ENCODE peak calls at places on chromosome 22, in ten cellular contexts. K is PC-9; S is H9; T is Karpas-422; H is caudate nucleus; A is aorta; R is CD4-positive, alpha-beta T cell; Y is thoracic aorta; I is osteoblast; X is body of pancreas. O is an unnamed sample.

GRCh38 chr22:33521879-33522665 is 398.2 kb downstream of the LARGE1 start:
- DNase-seq in I (no peak), K (no peak), A (no peak), R (no peak), Y (no peak), H (no peak), S (no peak), T (no peak), X (peak), O (no peak)

GRCh38 chr22:45216133-45217003 is 24.3 kb downstream of the KIAA0930 start:
- DNase-seq in S (peak), I (peak), K (no peak), Y (no peak), T (no peak), X (peak), R (no peak), A (peak), H (no peak), O (no peak)

GRCh38 chr22:27637604-27638003 is 164.0 kb downstream of the MN1 start:
- DNase-seq in A (peak), X (no peak), I (peak), Y (no peak), K (no peak), R (no peak), S (no peak), H (no peak), T (no peak), O (no peak)

GRCh38 chr22:20549232-20549841 is 41.9 kb downstream of the MED15 start:
- DNase-seq in X (no peak), H (no peak), S (no peak), R (peak), T (no peak), Y (no peak), A (peak), K (no peak), I (no peak), O (no peak)

GRCh38 chr22:44360686-44361381 is 48.1 kb upstream of the SHISAL1 start:
- DNase-seq in T (no peak), A (peak), S (no peak), K (peak), H (no peak), Y (peak), R (no peak), I (peak), X (no peak), O (no peak)

GRCh38 chr22:35546886-35547285 is 6.3 kb downstream of the RASD2 start:
- DNase-seq in A (no peak), S (no peak), R (no peak), Y (no peak), I (no peak), H (no peak), X (no peak), T (no peak), K (no peak), O (no peak)

GRCh38 chr22:21028277-21029251 is 3.8 kb downstream of the SLC7A4 start:
- DNase-seq in S (peak), R (no peak), I (peak), T (no peak), H (no peak), A (no peak), X (no peak), K (no peak), Y (no peak), O (no peak)

GRCh38 chr22:49629586-49630447 is 197.9 kb downstream of the BRD1 start:
- DNase-seq in S (no peak), T (no peak), H (no peak), K (no peak), I (peak), X (no peak), A (peak), Y (no peak), R (no peak), O (no peak)

GRCh38 chr22:42072606-42073330 is 1.3 kb upstream of the PHETA2 start:
- DNase-seq in T (no peak), K (no peak), I (peak), A (no peak), X (no peak), S (no peak), H (no peak), Y (no peak), R (no peak), O (no peak)

GRCh38 chr22:42075277-42075676 is 1.2 kb downstream of the PHETA2 start:
- DNase-seq in K (no peak), Y (no peak), T (no peak), I (peak), R (no peak), X (no peak), A (no peak), S (no peak), H (no peak), O (no peak)

GRCh38 chr22:42073568-42074152 is 388 bp upstream of the PHETA2 start:
- DNase-seq in H (no peak), K (no peak), A (no peak), Y (no peak), R (no peak), S (no peak), T (no peak), X (no peak), I (peak), O (no peak)

GRCh38 chr22:42074153-42074750 is at the start of gene PHETA2:
- DNase-seq in I (peak), R (no peak), K (no peak), A (peak), Y (no peak), S (peak), T (no peak), H (no peak), X (peak), O (no peak)

DNA sequence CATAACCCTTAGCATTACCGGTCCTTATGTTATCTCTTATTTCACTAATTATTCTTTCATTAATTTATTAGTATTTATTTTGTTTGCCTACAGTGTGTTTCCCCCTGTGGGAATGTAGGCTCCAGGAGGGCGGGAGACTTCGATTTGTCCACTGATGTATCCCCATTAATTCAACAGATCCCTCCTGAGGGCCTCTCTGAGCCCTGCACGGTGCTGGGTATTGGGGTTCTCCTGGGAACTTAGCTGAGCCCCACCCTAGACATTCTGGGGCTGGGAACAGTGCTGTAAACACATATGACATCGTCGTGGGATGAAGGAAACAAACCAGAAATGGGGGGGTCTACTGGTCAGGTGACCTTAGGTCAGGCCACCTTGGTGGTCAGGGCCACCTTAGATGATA is 798 bp downstream of the PHETA2 start:
- DNase-seq in S (no peak), T (no peak), Y (no peak), K (no peak), H (no peak), X (no peak), I (peak), A (no peak), R (no peak), O (no peak)
- H3K27ac ChIP-seq in S (no peak), T (no peak), Y (peak), K (no peak), H (peak), X (peak), I (peak), A (peak), R (no peak), O (no peak)

GRCh38 chr22:48511211-48511610 is 1316.5 kb downstream of the BRD1 start:
- DNase-seq in A (no peak), T (no peak), K (no peak), X (no peak), Y (no peak), S (no peak), H (no peak), I (no peak), R (no peak), O (no peak)
- H3K27ac ChIP-seq in A (no peak), T (no peak), K (no peak), X (no peak), Y (no peak), S (no peak), H (no peak), I (no peak), R (no peak), O (no peak)

DNA sequence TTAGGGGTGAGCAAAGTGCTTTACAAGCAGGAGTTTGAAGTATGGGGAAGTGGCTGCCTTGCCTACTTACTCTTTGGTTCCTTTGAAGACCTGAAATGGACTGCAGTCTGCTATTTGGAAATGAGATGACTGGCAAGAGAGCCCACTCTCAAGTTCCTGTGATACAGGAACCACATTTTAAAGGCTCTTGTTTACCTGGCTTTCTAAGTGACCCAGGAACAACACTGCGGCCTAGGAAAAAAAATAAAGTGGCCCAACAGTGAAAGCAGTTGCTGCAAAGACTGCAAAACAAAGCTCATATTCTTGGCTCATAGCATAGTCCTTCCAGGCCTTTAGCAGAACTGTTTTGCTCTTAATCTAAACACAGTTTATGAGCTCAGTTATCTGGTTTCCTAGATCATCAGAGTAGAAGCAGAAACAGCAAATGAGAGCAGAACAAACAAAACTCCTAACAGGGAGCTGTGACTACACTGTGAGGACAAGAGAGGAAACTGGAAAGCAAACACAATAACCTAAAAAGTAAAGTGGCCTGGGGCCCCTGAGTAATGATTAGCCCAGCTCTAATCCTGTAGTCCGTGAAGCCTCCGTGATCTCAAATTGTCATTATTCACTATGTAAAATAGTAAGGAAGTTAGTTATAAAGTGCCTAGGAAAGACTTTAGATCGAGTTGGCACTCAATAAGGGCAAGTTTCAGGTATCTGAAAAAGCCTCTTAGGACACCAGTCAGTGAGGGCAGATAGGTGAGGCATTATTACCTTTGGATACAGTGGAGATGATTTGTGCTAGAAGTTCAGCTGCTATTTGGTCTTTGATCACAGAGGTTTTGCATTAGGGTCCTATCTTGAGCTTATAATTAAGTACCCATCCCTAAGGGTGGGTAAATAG is 11.5 kb downstream of the CCDC117 start:
- DNase-seq in R (no peak), K (no peak), H (no peak), A (no peak), X (no peak), S (no peak), T (no peak), Y (no peak), I (no peak), O (no peak)
- H3K27ac ChIP-seq in R (no peak), K (no peak), H (no peak), A (no peak), X (peak), S (no peak), T (no peak), Y (no peak), I (no peak), O (no peak)

DNA sequence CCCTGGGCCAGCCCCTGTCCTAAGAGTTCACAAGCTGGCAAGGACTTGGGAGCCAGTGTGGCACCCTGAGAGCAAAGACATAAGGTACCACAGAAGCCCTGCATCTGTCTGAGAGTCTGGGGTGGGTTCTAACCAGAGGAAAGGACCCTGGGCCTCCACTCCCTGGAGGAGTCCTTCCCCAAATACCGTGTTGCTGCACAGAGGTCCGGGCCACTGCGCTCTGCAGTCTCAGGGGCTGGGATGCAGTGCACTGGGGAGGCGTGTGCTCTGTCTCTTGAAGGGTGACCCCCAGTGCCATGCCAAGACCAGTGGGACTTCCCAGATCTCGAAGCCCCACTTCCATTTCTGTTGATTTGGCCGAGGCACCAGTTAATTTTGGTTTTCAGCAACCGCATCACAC is 4.3 kb upstream of the SH3BP1 start:
- DNase-seq in X (no peak), K (no peak), I (peak), A (no peak), Y (no peak), S (no peak), H (no peak), T (no peak), R (no peak), O (no peak)
- H3K27ac ChIP-seq in X (no peak), K (no peak), I (no peak), A (no peak), Y (no peak), S (no peak), H (peak), T (peak), R (peak), O (peak)

DNA sequence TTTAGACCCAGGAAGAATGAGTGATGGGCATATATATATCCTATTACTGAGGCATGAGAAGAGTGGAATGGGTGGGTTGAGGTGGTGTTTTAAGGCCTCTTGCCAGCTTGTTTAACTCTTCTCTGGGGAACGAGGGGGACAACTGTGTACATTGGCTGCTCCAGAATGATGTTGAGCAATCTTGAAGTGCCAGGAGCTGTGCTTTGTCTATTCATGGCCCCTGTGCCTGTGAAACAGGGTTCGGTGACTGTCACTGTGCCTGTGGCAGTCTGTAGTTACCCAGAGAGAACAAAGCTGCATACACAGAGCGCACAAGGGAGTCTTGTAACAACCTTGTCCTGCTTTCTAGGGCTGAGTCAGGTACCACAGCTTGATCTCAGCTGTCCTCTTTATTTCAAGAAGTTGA is 11.7 kb downstream of the LIMK2 start:
- DNase-seq in S (no peak), I (no peak), A (no peak), Y (no peak), K (no peak), R (no peak), T (no peak), H (peak), X (no peak), O (no peak)
- H3K27ac ChIP-seq in S (no peak), I (no peak), A (no peak), Y (no peak), K (no peak), R (peak), T (peak), H (peak), X (peak), O (peak)

DNA sequence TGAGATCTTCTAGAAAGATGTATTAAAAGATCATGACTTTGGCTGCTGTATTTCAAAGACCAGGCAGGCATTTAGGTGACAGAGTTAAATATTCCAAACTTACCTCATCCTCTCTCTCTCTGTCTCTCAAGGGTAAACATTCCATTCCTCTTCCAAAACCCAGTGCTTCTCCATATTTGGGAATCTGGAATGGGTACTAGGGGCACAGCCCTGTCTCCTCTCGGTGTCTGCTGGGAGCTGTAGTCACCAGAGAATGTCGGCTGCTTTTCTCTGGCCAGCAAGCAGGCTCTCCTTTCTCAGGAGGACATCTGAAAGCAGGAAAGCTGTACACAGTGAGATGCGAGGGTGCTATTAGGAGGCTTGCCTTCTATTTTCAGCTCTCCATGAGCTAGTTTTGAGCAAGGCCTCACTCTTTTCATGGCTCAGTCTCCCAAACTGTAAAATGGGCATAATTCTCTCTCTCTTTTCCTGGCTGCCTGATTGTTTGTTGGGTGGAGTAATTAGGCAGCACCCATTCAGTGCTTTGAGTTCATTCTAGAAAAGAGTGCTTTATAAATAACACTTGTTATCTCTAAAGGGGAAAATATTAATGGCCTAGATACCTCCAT is 9.3 kb upstream of the PEX26 start:
- DNase-seq in S (no peak), T (no peak), K (no peak), R (no peak), X (no peak), H (no peak), A (peak), Y (no peak), I (peak), O (no peak)
- H3K27ac ChIP-seq in S (no peak), T (peak), K (no peak), R (no peak), X (no peak), H (no peak), A (peak), Y (peak), I (no peak), O (no peak)

O was measured in substantia nigra.